ENCODE peak calls at places on chromosomes 16 and 17, in nine cellular contexts. One of them, this sample, is unnamed. For H3K9me3 and H3K4me1, the result is how much of the 10 kb centered on the place peaks cover.

GRCh38 chr16:71572497-71573116 is 4.3 kb downstream of the TAT start:
- DNase-seq in heart right ventricle: no peak
- DNase-seq in CD8-positive, alpha-beta memory T cell: no peak
- DNase-seq in CD8-positive, alpha-beta T cell: no peak
- DNase-seq in mucosa of descending colon: no peak
- DNase-seq in neural progenitor cell: no peak
- DNase-seq in kidney: no peak
- DNase-seq in lung: no peak
- DNase-seq in Caco-2: no peak
- DNase-seq in this sample: no peak

GRCh38 chr17:28982191-28982793 is 23.5 kb downstream of the SEZ6 start:
- DNase-seq in kidney: no peak
- DNase-seq in mucosa of descending colon: no peak
- DNase-seq in heart right ventricle: no peak
- DNase-seq in CD8-positive, alpha-beta T cell: peak
- DNase-seq in lung: peak
- DNase-seq in CD8-positive, alpha-beta memory T cell: peak
- DNase-seq in Caco-2: no peak
- DNase-seq in neural progenitor cell: no peak
- DNase-seq in this sample: no peak

GRCh38 chr17:3827124-3827773 is 18.8 kb downstream of the NCBP3 start:
- DNase-seq in lung: peak
- DNase-seq in Caco-2: peak
- DNase-seq in CD8-positive, alpha-beta T cell: peak
- DNase-seq in kidney: no peak
- DNase-seq in CD8-positive, alpha-beta memory T cell: peak
- DNase-seq in mucosa of descending colon: no peak
- DNase-seq in heart right ventricle: no peak
- DNase-seq in neural progenitor cell: peak
- DNase-seq in this sample: peak

GRCh38 chr16:67111951-67112444 is 2.3 kb downstream of the PHAF1 start:
- DNase-seq in CD8-positive, alpha-beta T cell: no peak
- DNase-seq in mucosa of descending colon: no peak
- DNase-seq in CD8-positive, alpha-beta memory T cell: no peak
- DNase-seq in Caco-2: no peak
- DNase-seq in kidney: no peak
- DNase-seq in neural progenitor cell: no peak
- DNase-seq in heart right ventricle: no peak
- DNase-seq in lung: no peak
- DNase-seq in this sample: no peak

GRCh38 chr16:3235856-3236669 is 1.1 kb upstream of the ZNF200 start:
- DNase-seq in lung: peak
- DNase-seq in neural progenitor cell: peak
- DNase-seq in CD8-positive, alpha-beta memory T cell: peak
- DNase-seq in heart right ventricle: peak
- DNase-seq in kidney: peak
- DNase-seq in mucosa of descending colon: peak
- DNase-seq in CD8-positive, alpha-beta T cell: peak
- DNase-seq in Caco-2: peak
- DNase-seq in this sample: no peak

GRCh38 chr17:36128411-36128978 is 24.9 kb downstream of the CCL4 start:
- DNase-seq in lung: no peak
- DNase-seq in CD8-positive, alpha-beta T cell: no peak
- DNase-seq in heart right ventricle: no peak
- DNase-seq in mucosa of descending colon: no peak
- DNase-seq in Caco-2: no peak
- DNase-seq in kidney: no peak
- DNase-seq in CD8-positive, alpha-beta memory T cell: no peak
- DNase-seq in neural progenitor cell: no peak
- DNase-seq in this sample: no peak

GRCh38 chr17:61583242-61583641 is 7.8 kb downstream of the NACA2 start:
- DNase-seq in lung: no peak
- DNase-seq in CD8-positive, alpha-beta T cell: no peak
- DNase-seq in kidney: no peak
- DNase-seq in Caco-2: peak
- DNase-seq in heart right ventricle: no peak
- DNase-seq in mucosa of descending colon: no peak
- DNase-seq in CD8-positive, alpha-beta memory T cell: no peak
- DNase-seq in neural progenitor cell: no peak
- DNase-seq in this sample: peak

GRCh38 chr17:77323413-77324171 is 182.8 kb downstream of the SEC14L1 start:
- DNase-seq in kidney: peak
- DNase-seq in Caco-2: no peak
- DNase-seq in heart right ventricle: peak
- DNase-seq in CD8-positive, alpha-beta T cell: no peak
- DNase-seq in neural progenitor cell: no peak
- DNase-seq in lung: no peak
- DNase-seq in mucosa of descending colon: peak
- DNase-seq in CD8-positive, alpha-beta memory T cell: no peak
- DNase-seq in this sample: peak

GRCh38 chr17:69130627-69131293 is 10.9 kb downstream of the ABCA6 start:
- DNase-seq in kidney: no peak
- DNase-seq in mucosa of descending colon: no peak
- DNase-seq in lung: no peak
- DNase-seq in CD8-positive, alpha-beta T cell: no peak
- DNase-seq in CD8-positive, alpha-beta memory T cell: no peak
- DNase-seq in Caco-2: no peak
- DNase-seq in neural progenitor cell: no peak
- DNase-seq in heart right ventricle: no peak
- DNase-seq in this sample: no peak

GRCh38 chr17:1839516-1839915 is 9.7 kb downstream of the RPA1 start:
- DNase-seq in CD8-positive, alpha-beta memory T cell: no peak
- DNase-seq in kidney: no peak
- DNase-seq in Caco-2: no peak
- DNase-seq in CD8-positive, alpha-beta T cell: no peak
- DNase-seq in lung: no peak
- DNase-seq in heart right ventricle: no peak
- DNase-seq in mucosa of descending colon: no peak
- DNase-seq in neural progenitor cell: no peak
- DNase-seq in this sample: no peak

GRCh38 chr17:37466471-37466870 is 23.2 kb upstream of the DUSP14 start:
- DNase-seq in mucosa of descending colon: no peak
- DNase-seq in neural progenitor cell: no peak
- DNase-seq in CD8-positive, alpha-beta T cell: no peak
- DNase-seq in kidney: no peak
- DNase-seq in CD8-positive, alpha-beta memory T cell: no peak
- DNase-seq in lung: no peak
- DNase-seq in Caco-2: no peak
- DNase-seq in heart right ventricle: no peak
- DNase-seq in this sample: no peak

GRCh38 chr17:39925282-39926134 is 1.9 kb downstream of the ORMDL3 start:
- DNase-seq in kidney: no peak
- DNase-seq in neural progenitor cell: no peak
- DNase-seq in lung: no peak
- DNase-seq in CD8-positive, alpha-beta memory T cell: no peak
- DNase-seq in Caco-2: no peak
- DNase-seq in mucosa of descending colon: no peak
- DNase-seq in CD8-positive, alpha-beta T cell: no peak
- DNase-seq in heart right ventricle: no peak
- DNase-seq in this sample: no peak

GRCh38 chr16:30925646-30926332 is 2.4 kb downstream of the FBXL19 start:
- DNase-seq in Caco-2: no peak
- DNase-seq in neural progenitor cell: no peak
- DNase-seq in CD8-positive, alpha-beta T cell: no peak
- DNase-seq in kidney: peak
- DNase-seq in CD8-positive, alpha-beta memory T cell: no peak
- DNase-seq in lung: no peak
- DNase-seq in heart right ventricle: no peak
- DNase-seq in mucosa of descending colon: no peak
- DNase-seq in this sample: no peak

GRCh38 chr16:66568355-66568754 is 2.1 kb downstream of the CMTM1 start:
- DNase-seq in lung: no peak
- DNase-seq in CD8-positive, alpha-beta memory T cell: no peak
- DNase-seq in kidney: no peak
- DNase-seq in mucosa of descending colon: no peak
- DNase-seq in CD8-positive, alpha-beta T cell: no peak
- DNase-seq in heart right ventricle: no peak
- DNase-seq in neural progenitor cell: no peak
- DNase-seq in Caco-2: no peak
- DNase-seq in this sample: no peak

DNA sequence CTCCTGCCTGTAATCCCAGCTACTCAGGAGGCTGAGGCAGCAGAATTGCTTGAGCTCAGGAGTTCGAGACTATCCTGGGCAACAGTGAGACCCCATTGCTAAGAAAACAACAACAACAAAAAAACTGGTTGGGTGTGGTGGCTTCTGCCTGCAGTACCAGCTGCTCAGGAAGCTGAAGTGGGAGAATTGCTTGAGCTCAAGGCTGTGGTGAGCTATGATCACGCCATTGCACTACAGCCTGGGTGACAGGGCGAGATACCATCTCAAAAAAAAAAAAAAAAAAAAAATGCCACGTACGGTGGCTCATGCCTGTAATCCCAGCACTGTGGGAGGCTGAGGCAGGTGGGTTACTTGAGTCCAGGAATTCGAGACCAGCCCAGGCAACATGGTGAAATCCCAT is 34.1 kb downstream of the NME2 start:
- DNase-seq in neural progenitor cell: no peak
- DNase-seq in CD8-positive, alpha-beta T cell: no peak
- DNase-seq in CD8-positive, alpha-beta memory T cell: no peak
- DNase-seq in mucosa of descending colon: no peak
- DNase-seq in lung: no peak
- DNase-seq in kidney: no peak
- DNase-seq in Caco-2: no peak
- DNase-seq in heart right ventricle: no peak
- DNase-seq in this sample: no peak
- H3K9me3 ChIP-seq in neural progenitor cell: under half
- H3K9me3 ChIP-seq in CD8-positive, alpha-beta T cell: under half
- H3K9me3 ChIP-seq in CD8-positive, alpha-beta memory T cell: under half
- H3K9me3 ChIP-seq in mucosa of descending colon: under half
- H3K9me3 ChIP-seq in lung: under half
- H3K9me3 ChIP-seq in kidney: under half
- H3K9me3 ChIP-seq in Caco-2: under half
- H3K9me3 ChIP-seq in heart right ventricle: under half
- H3K9me3 ChIP-seq in this sample: under half

DNA sequence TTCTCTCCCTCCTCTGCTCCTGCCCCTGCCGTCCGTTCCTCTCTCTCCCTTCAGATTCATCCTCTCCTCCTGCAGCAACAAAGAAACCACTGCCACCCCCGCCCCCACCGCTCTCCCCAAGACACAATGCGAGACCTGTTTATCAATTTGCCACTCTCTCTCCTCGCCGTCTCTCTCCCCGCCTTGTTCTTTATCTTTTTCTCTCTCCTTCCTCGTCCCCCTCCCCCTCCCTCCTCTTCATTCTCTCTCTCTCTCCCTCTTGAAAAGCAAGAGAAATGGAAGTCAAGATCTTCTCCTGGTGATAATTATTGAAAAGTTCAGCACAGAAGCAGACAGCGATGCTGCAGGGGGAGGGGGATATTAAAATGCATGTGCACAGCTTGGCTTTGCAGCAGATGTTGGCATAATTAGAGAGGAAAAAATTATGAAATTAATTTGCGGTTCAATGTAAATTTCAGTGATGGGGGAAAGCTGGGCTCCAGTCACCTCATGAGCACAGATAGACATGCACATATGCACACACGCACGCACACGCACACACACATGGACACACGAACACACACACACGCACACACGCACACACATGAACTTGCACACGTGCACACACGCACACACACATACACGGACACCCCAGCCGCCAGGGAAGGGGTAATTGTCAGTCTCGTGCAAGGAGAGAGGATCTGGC is 58.1 kb upstream of the CBFA2T3 start:
- DNase-seq in CD8-positive, alpha-beta memory T cell: no peak
- DNase-seq in kidney: no peak
- DNase-seq in neural progenitor cell: peak
- DNase-seq in Caco-2: no peak
- DNase-seq in heart right ventricle: peak
- DNase-seq in lung: no peak
- DNase-seq in mucosa of descending colon: peak
- DNase-seq in CD8-positive, alpha-beta T cell: no peak
- DNase-seq in this sample: no peak
- H3K4me1 ChIP-seq in CD8-positive, alpha-beta memory T cell: under half
- H3K4me1 ChIP-seq in kidney: under half
- H3K4me1 ChIP-seq in neural progenitor cell: under half
- H3K4me1 ChIP-seq in Caco-2: under half
- H3K4me1 ChIP-seq in heart right ventricle: under half
- H3K4me1 ChIP-seq in lung: under half
- H3K4me1 ChIP-seq in mucosa of descending colon: under half
- H3K4me1 ChIP-seq in CD8-positive, alpha-beta T cell: under half
- H3K4me1 ChIP-seq in this sample: under half

GRCh38 chr16:27273330-27273669 is 4.7 kb upstream of the NSMCE1 start:
- DNase-seq in CD8-positive, alpha-beta memory T cell: no peak
- DNase-seq in CD8-positive, alpha-beta T cell: no peak
- DNase-seq in heart right ventricle: no peak
- DNase-seq in kidney: no peak
- DNase-seq in lung: no peak
- DNase-seq in mucosa of descending colon: no peak
- DNase-seq in neural progenitor cell: no peak
- DNase-seq in Caco-2: no peak
- DNase-seq in this sample: no peak
- H3K4me3 ChIP-seq in CD8-positive, alpha-beta memory T cell: peak
- H3K4me3 ChIP-seq in CD8-positive, alpha-beta T cell: no peak
- H3K4me3 ChIP-seq in heart right ventricle: no peak
- H3K4me3 ChIP-seq in kidney: no peak
- H3K4me3 ChIP-seq in lung: no peak
- H3K4me3 ChIP-seq in mucosa of descending colon: no peak
- H3K4me3 ChIP-seq in neural progenitor cell: no peak
- H3K4me3 ChIP-seq in Caco-2: no peak
- H3K4me3 ChIP-seq in this sample: no peak

GRCh38 chr17:72877348-72877747 is 215.1 kb downstream of the SLC39A11 start:
- DNase-seq in kidney: no peak
- DNase-seq in Caco-2: no peak
- DNase-seq in lung: no peak
- DNase-seq in CD8-positive, alpha-beta memory T cell: no peak
- DNase-seq in heart right ventricle: no peak
- DNase-seq in CD8-positive, alpha-beta T cell: no peak
- DNase-seq in mucosa of descending colon: no peak
- DNase-seq in neural progenitor cell: no peak
- DNase-seq in this sample: no peak
- H3K9me3 ChIP-seq in kidney: under half
- H3K9me3 ChIP-seq in Caco-2: under half
- H3K9me3 ChIP-seq in lung: under half
- H3K9me3 ChIP-seq in CD8-positive, alpha-beta memory T cell: under half
- H3K9me3 ChIP-seq in heart right ventricle: under half
- H3K9me3 ChIP-seq in CD8-positive, alpha-beta T cell: under half
- H3K9me3 ChIP-seq in mucosa of descending colon: under half
- H3K9me3 ChIP-seq in neural progenitor cell: under half
- H3K9me3 ChIP-seq in this sample: under half